ENCODE peak calls at places on chromosomes 13 and 19, in eight cellular contexts. O, A, V, D, H, C, F and K are unnamed samples.

GRCh38 chr19:47766670-47767069 is 11.8 kb upstream of the SELENOW start:
- DNase-seq in O (no peak), A (no peak), V (no peak), D (no peak), H (no peak), C (no peak), F (no peak), K (no peak)

GRCh38 chr19:15396436-15396835 is 16.8 kb upstream of the AKAP8 start:
- DNase-seq in O (no peak), A (peak; percentile 53), V (no peak), D (no peak), H (no peak), C (no peak), F (no peak), K (no peak)

GRCh38 chr13:24060993-24061392 is 99.5 kb upstream of the SPATA13 start:
- DNase-seq in O (no peak), A (no peak), V (no peak), D (no peak), H (no peak), C (no peak), F (no peak), K (no peak)

GRCh38 chr13:107329991-107330390 is 762.1 kb upstream of the ARGLU1 start:
- DNase-seq in O (no peak), A (no peak), V (no peak), D (no peak), H (no peak), C (no peak), F (no peak), K (peak; percentile 39)

GRCh38 chr19:33294058-33294798 is 8.1 kb downstream of the CEBPA start:
- DNase-seq in O (no peak), A (no peak), V (no peak), D (no peak), H (no peak), C (no peak), F (no peak), K (no peak)

GRCh38 chr19:2624537-2625091 is 77.9 kb downstream of the GNG7 start:
- DNase-seq in O (no peak), A (no peak), V (no peak), D (peak; percentile 43), H (no peak), C (peak; percentile 71), F (no peak), K (no peak)

GRCh38 chr13:35260316-35260715 is 216.2 kb downstream of the MAB21L1 start:
- DNase-seq in O (no peak), A (no peak), V (no peak), D (no peak), H (no peak), C (no peak), F (no peak), K (no peak)

GRCh38 chr13:77637583-77637982 is 59.9 kb upstream of the SLAIN1 start:
- DNase-seq in O (no peak), A (no peak), V (no peak), D (peak; percentile 35), H (no peak), C (no peak), F (no peak), K (no peak)

GRCh38 chr19:50214699-50215543 is 11.5 kb downstream of the MYH14 start:
- DNase-seq in O (no peak), A (no peak), V (no peak), D (peak; percentile 61), H (no peak), C (peak; percentile 53), F (no peak), K (no peak)

GRCh38 chr19:10751109-10751972 is 33.5 kb downstream of the DNM2 start:
- DNase-seq in O (peak; percentile 48), A (no peak), V (no peak), D (no peak), H (peak; percentile 33), C (no peak), F (no peak), K (no peak)

GRCh38 chr13:76285463-76285862 is 600.7 kb downstream of the KCTD12 start:
- DNase-seq in O (no peak), A (no peak), V (no peak), D (no peak), H (no peak), C (no peak), F (no peak), K (no peak)

GRCh38 chr19:4715529-4716221 is 8.0 kb downstream of the DPP9 start:
- DNase-seq in O (no peak), A (no peak), V (no peak), D (no peak), H (no peak), C (no peak), F (no peak), K (no peak)

GRCh38 chr13:114067381-114067885 is 65.0 kb downstream of the RASA3 start:
- DNase-seq in O (peak; percentile 60), A (no peak), V (no peak), D (no peak), H (peak; percentile 29), C (no peak), F (peak; percentile 89), K (no peak)

GRCh38 chr13:85166891-85167290 is 632.3 kb downstream of the SLITRK6 start:
- DNase-seq in O (no peak), A (no peak), V (no peak), D (no peak), H (no peak), C (no peak), F (no peak), K (peak; percentile 1)

GRCh38 chr19:1079566-1080111 is 12.7 kb downstream of the ARHGAP45 start:
- DNase-seq in O (no peak), A (no peak), V (no peak), D (no peak), H (no peak), C (no peak), F (no peak), K (no peak)

GRCh38 chr13:36453518-36453917 is 21.2 kb downstream of the CCNA1 start:
- DNase-seq in O (peak; percentile 55), A (no peak), V (no peak), D (peak; percentile 45), H (peak; percentile 53), C (no peak), F (peak; percentile 32), K (no peak)
- TF ChIP-seq CTCF in O (peak; percentile 45), A (no peak), V (no peak), D (peak; percentile 61), H (peak; percentile 51), C (no peak), F (peak; percentile 9), K (peak; percentile 46)

GRCh38 chr19:19774354-19775033 is 41.6 kb upstream of the ZNF14 start:
- DNase-seq in O (no peak), A (no peak), V (no peak), D (no peak), H (no peak), C (no peak), F (no peak), K (no peak)

GRCh38 chr19:19776206-19777008 is 43.5 kb upstream of the ZNF14 start:
- DNase-seq in O (peak; percentile 98), A (peak; percentile 99), V (peak; percentile 96), D (peak; percentile 99), H (peak; percentile 99), C (peak; percentile 94), F (peak; percentile 100), K (peak; percentile 96)

GRCh38 chr19:19778666-19779065 is 42.9 kb downstream of the ZNF506 start:
- DNase-seq in O (no peak), A (no peak), V (no peak), D (no peak), H (no peak), C (no peak), F (no peak), K (no peak)

GRCh38 chr19:19775891-19776205 is 42.9 kb upstream of the ZNF14 start:
- DNase-seq in O (no peak), A (no peak), V (no peak), D (no peak), H (no peak), C (no peak), F (no peak), K (no peak)

GRCh38 chr19:19777692-19778091 is 43.9 kb downstream of the ZNF506 start:
- DNase-seq in O (no peak), A (no peak), V (no peak), D (no peak), H (no peak), C (no peak), F (no peak), K (no peak)
- H3K4me3 ChIP-seq in O (no peak overlapping the region), A (no peak overlapping the region), V (peak overlapping the region; percentile 74), D (peak overlapping the region; percentile 96), H (peak overlapping the region; percentile 94), C (no peak overlapping the region), F (peak overlapping the region; percentile 56), K (no peak overlapping the region)

DNA sequence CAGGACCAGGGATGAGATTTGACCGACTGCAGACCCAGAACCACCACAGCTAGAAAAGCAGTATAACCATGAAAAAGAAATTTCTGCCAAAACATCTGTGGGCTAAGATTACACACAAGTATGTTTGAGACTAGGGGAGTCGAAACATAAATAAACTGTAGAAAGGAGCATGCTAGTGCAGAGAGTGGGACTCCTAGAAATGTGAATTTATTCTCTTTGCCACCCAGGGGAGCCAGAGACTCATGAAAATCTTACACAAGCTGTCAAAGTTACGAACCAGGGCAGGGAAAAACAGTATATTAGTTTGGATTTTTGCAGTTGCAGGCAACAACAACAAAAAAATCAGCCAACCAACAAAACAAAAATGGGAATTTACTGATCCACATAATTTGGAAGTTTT is 12.3 kb upstream of the HSPH1 start:
- DNase-seq in O (peak; percentile 30), A (no peak), V (no peak), D (no peak), H (peak; percentile 69), C (no peak), F (no peak), K (peak; percentile 55)
- TF ChIP-seq CTCF in O (no peak), A (no peak), V (peak; percentile 27), D (no peak), H (peak; percentile 35), C (no peak), F (no peak), K (peak; percentile 45)

GRCh38 chr13:25977216-25977615 is 74.6 kb downstream of the SHISA2 start:
- DNase-seq in O (no peak), A (no peak), V (no peak), D (peak; percentile 82), H (peak; percentile 12), C (peak; percentile 63), F (no peak), K (no peak)
- H3K4me3 ChIP-seq in O (no peak overlapping the region), A (no peak overlapping the region), V (no peak overlapping the region), D (peak overlapping the region; percentile 15), H (no peak overlapping the region), C (no peak overlapping the region), F (no peak overlapping the region), K (no peak overlapping the region)

DNA sequence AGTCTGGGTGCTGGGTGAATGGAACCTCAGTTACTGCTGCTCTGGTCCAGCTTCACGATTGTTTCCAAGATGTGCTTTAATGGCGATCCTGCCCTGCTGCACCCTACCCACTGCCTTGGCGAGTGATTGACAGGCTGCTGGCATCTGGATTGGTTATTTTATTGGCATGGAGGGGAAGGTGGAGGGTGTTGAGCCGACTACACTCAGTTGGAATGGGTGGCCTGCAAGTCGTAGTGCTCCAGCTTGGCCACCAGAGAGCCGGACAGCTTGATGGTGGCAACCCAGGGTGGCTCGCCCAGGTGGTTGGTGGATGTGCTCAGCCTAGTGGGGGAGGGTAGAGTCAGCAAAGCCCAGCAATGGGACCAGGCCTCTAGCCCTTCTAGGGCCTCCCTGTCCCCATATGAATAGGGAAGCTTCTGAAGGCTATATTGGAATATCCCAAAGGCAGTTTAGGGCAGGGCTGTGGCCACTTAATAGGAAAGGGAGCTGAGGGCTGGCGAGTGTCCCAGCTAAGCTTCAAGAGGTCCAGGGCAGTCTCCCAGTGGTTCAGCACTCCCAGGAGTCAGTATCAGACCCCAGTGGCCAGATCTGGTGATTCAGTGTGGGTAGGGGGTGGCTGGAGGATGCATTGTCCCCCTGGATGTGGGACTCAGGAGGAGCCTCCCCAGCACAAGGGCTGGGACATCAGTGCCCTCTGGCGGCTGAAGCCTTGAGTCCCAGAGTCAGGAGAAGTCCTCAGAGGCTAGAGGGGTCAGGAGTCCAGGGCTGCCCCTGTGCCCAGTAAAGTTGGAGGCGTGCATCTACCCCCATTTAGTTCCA is 3.4 kb downstream of the GGN start:
- DNase-seq in O (peak; percentile 39), A (no peak), V (peak; percentile 75), D (peak; percentile 74), H (no peak), C (peak; percentile 74), F (peak; percentile 54), K (no peak)
- TF ChIP-seq CTCF in O (peak; percentile 55), A (no peak), V (peak; percentile 89), D (peak; percentile 60), H (peak; percentile 48), C (peak; percentile 76), F (peak; percentile 37), K (peak; percentile 65)